ENCODE peak calls at places on chromosomes 5 and 9, in six cellular contexts. B, Y, X, K, A and Z are unnamed samples.

GRCh38 chr9:106771618-106772017 is 91.3 kb upstream of the ZNF462 start:
- DNase-seq in B (no peak), Y (no peak), X (no peak), K (no peak), A (no peak), Z (no peak)

GRCh38 chr9:126475933-126476555 is 137.7 kb upstream of the LMX1B start:
- DNase-seq in B (no peak), Y (no peak), X (no peak), K (no peak), A (no peak), Z (peak)

GRCh38 chr9:30932226-30932625 is 1452.2 kb upstream of the ACO1 start:
- DNase-seq in B (peak), Y (no peak), X (no peak), K (no peak), A (no peak), Z (no peak)

GRCh38 chr9:116944714-116945534 is 257.8 kb downstream of the TRIM32 start:
- DNase-seq in B (no peak), Y (no peak), X (no peak), K (no peak), A (no peak), Z (no peak)

GRCh38 chr5:17691781-17692180 is 57.5 kb downstream of the TAF11L14 start:
- DNase-seq in B (no peak), Y (no peak), X (no peak), K (no peak), A (no peak), Z (no peak)

GRCh38 chr5:81171769-81172168 is 61.4 kb upstream of the CKMT2 start:
- DNase-seq in B (no peak), Y (peak), X (no peak), K (no peak), A (no peak), Z (no peak)

GRCh38 chr9:14098102-14098501 is 215.8 kb downstream of the NFIB start:
- DNase-seq in B (peak), Y (peak), X (no peak), K (no peak), A (no peak), Z (no peak)

GRCh38 chr9:38006981-38007380 is 62.0 kb downstream of the SHB start:
- DNase-seq in B (no peak), Y (no peak), X (no peak), K (no peak), A (no peak), Z (no peak)

GRCh38 chr5:170100051-170100943 is 5.4 kb upstream of the FOXI1 start:
- DNase-seq in B (peak), Y (peak), X (peak), K (peak), A (peak), Z (peak)

GRCh38 chr5:78501411-78502338 is 141.3 kb downstream of the SCAMP1 start:
- DNase-seq in B (no peak), Y (peak), X (no peak), K (no peak), A (no peak), Z (no peak)

GRCh38 chr5:139851558-139851957 is 56.0 kb downstream of the PSD2 start:
- DNase-seq in B (no peak), Y (no peak), X (no peak), K (no peak), A (no peak), Z (no peak)

GRCh38 chr9:80605129-80605528 is 1033.4 kb downstream of the TLE4 start:
- DNase-seq in B (peak), Y (peak), X (no peak), K (peak), A (no peak), Z (peak)
- TF ChIP-seq MYC in B (no peak), Y (no peak), X (no peak), K (no peak), A (no peak), Z (no peak)

GRCh38 chr9:109737295-109737694 is 42.7 kb upstream of the PALM2AKAP2 start:
- DNase-seq in B (no peak), Y (no peak), X (no peak), K (no peak), A (no peak), Z (no peak)

GRCh38 chr9:109745335-109746283 is 34.4 kb upstream of the PALM2AKAP2 start:
- DNase-seq in B (no peak), Y (no peak), X (no peak), K (no peak), A (no peak), Z (peak)

GRCh38 chr9:109739760-109740159 is 40.2 kb upstream of the PALM2AKAP2 start:
- DNase-seq in B (no peak), Y (no peak), X (no peak), K (peak), A (no peak), Z (no peak)

DNA sequence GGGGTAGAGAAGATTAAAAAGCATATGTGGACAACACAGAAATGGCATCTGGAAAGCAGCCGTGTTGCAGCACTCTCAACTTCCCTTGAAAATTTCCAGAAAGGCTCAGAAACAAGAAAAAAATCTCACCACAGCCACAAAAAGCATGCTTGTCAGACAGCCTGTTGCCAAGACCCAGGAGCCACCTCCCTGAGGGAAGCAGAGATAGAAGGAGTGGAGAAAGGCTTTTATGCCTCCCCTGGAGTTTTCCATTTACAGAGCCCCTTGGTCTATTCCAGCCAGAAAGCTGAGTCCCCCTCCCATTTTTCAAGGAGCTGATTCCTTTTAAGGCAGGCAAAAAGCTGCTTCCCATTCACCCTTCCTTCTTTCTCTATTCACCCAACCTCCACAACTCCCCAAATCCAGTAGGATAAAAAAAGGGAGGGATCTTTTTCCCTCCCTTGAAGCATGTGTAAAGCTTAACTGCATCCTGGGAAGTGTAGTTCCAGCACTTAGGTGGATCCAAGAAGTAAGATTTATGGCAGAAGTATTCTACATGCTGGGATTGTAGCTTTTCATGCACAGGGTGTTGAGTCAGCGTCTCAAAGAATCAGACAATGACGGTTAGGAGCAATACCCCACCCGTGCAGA is 37.1 kb upstream of the PALM2AKAP2 start:
- DNase-seq in B (no peak), Y (no peak), X (no peak), K (no peak), A (no peak), Z (no peak)
- TF ChIP-seq MAX in B (no peak), Y (no peak), X (no peak), K (no peak), A (no peak), Z (no peak)

GRCh38 chr5:73337586-73337985 is 111.0 kb downstream of the FOXD1 start:
- DNase-seq in B (no peak), Y (no peak), X (no peak), K (no peak), A (no peak), Z (no peak)
- TF ChIP-seq MYC in B (no peak), Y (no peak), X (no peak), K (no peak), A (no peak), Z (no peak)

GRCh38 chr5:134430001-134430569 is 18.4 kb upstream of the CDKN2AIPNL start:
- DNase-seq in B (no peak), Y (no peak), X (no peak), K (no peak), A (no peak), Z (no peak)
- TF ChIP-seq MAX in B (no peak), Y (no peak), X (no peak), K (no peak), A (no peak), Z (no peak)

DNA sequence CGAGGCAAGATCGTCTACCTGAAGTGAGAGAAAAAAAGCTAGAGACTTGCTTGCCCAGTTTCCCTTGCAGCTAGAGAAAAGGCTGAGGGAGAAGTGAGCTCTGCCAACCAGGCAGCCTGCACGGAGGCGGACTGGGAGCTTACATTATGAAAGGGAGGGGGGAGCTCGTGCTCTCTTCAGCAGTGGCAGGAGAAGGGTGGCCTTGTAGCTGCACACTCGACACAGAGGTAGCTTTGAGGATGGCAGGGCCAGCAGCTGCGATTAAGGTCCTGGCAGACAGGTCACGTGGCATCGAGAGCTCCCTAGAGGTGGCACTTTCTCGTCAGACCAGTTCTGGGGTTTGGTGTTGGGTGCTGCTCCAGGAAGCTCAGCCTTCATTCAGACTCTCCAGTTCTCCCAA is 26.7 kb downstream of the APBA1 start:
- DNase-seq in B (no peak), Y (no peak), X (no peak), K (no peak), A (no peak), Z (no peak)
- TF ChIP-seq MYC in B (no peak), Y (no peak), X (no peak), K (no peak), A (no peak), Z (no peak)